ENCODE peak calls at places on chromosomes 13 and 19, in five cellular contexts. One of them, this sample, is unnamed.

GRCh38 chr19:40190891-40191835 is at the start of gene MAP3K10:
- DNase-seq in stimulated activated CD4-positive, alpha-beta T cell treated with anti-CD3 and anti-CD28 coated beads, TNF-alpha, amount 100 ng/mL, for 1 hour: peak
- DNase-seq in NCI-H1417: peak
- DNase-seq in GDM1: peak
- DNase-seq in stimulated activated CD8-positive, alpha-beta memory T cell treated with anti-CD3 and anti-CD28 coated beads, Interleukin-7, amount 100 ng/mL, for 4 hours: peak
- DNase-seq in this sample: peak

GRCh38 chr13:51057001-51057400 is 54.1 kb downstream of the C13orf42 start:
- DNase-seq in stimulated activated CD8-positive, alpha-beta memory T cell treated with anti-CD3 and anti-CD28 coated beads, Interleukin-7, amount 100 ng/mL, for 4 hours: no peak
- DNase-seq in GDM1: no peak
- DNase-seq in NCI-H1417: no peak
- DNase-seq in stimulated activated CD4-positive, alpha-beta T cell treated with anti-CD3 and anti-CD28 coated beads, TNF-alpha, amount 100 ng/mL, for 1 hour: no peak
- DNase-seq in this sample: no peak

GRCh38 chr13:98570929-98571372 is 6.0 kb downstream of the STK24 start:
- DNase-seq in GDM1: no peak
- DNase-seq in stimulated activated CD4-positive, alpha-beta T cell treated with anti-CD3 and anti-CD28 coated beads, TNF-alpha, amount 100 ng/mL, for 1 hour: no peak
- DNase-seq in stimulated activated CD8-positive, alpha-beta memory T cell treated with anti-CD3 and anti-CD28 coated beads, Interleukin-7, amount 100 ng/mL, for 4 hours: no peak
- DNase-seq in NCI-H1417: peak
- DNase-seq in this sample: peak

GRCh38 chr13:30504081-30504480 is 38.3 kb upstream of the HMGB1 start:
- DNase-seq in GDM1: no peak
- DNase-seq in stimulated activated CD8-positive, alpha-beta memory T cell treated with anti-CD3 and anti-CD28 coated beads, Interleukin-7, amount 100 ng/mL, for 4 hours: no peak
- DNase-seq in stimulated activated CD4-positive, alpha-beta T cell treated with anti-CD3 and anti-CD28 coated beads, TNF-alpha, amount 100 ng/mL, for 1 hour: no peak
- DNase-seq in NCI-H1417: no peak
- DNase-seq in this sample: no peak

GRCh38 chr19:10936661-10937084 is 8.1 kb downstream of the TIMM29 start:
- DNase-seq in stimulated activated CD8-positive, alpha-beta memory T cell treated with anti-CD3 and anti-CD28 coated beads, Interleukin-7, amount 100 ng/mL, for 4 hours: no peak
- DNase-seq in NCI-H1417: peak
- DNase-seq in GDM1: peak
- DNase-seq in stimulated activated CD4-positive, alpha-beta T cell treated with anti-CD3 and anti-CD28 coated beads, TNF-alpha, amount 100 ng/mL, for 1 hour: no peak
- DNase-seq in this sample: peak

GRCh38 chr13:40315416-40316064 is 350.9 kb downstream of the FOXO1 start:
- DNase-seq in stimulated activated CD8-positive, alpha-beta memory T cell treated with anti-CD3 and anti-CD28 coated beads, Interleukin-7, amount 100 ng/mL, for 4 hours: no peak
- DNase-seq in GDM1: no peak
- DNase-seq in NCI-H1417: no peak
- DNase-seq in stimulated activated CD4-positive, alpha-beta T cell treated with anti-CD3 and anti-CD28 coated beads, TNF-alpha, amount 100 ng/mL, for 1 hour: peak
- DNase-seq in this sample: no peak

GRCh38 chr19:13076320-13076719 is 26.3 kb downstream of the LYL1 start:
- DNase-seq in NCI-H1417: no peak
- DNase-seq in stimulated activated CD8-positive, alpha-beta memory T cell treated with anti-CD3 and anti-CD28 coated beads, Interleukin-7, amount 100 ng/mL, for 4 hours: no peak
- DNase-seq in stimulated activated CD4-positive, alpha-beta T cell treated with anti-CD3 and anti-CD28 coated beads, TNF-alpha, amount 100 ng/mL, for 1 hour: no peak
- DNase-seq in GDM1: no peak
- DNase-seq in this sample: no peak

GRCh38 chr13:41554626-41555386 is 97.5 kb downstream of the RGCC start:
- DNase-seq in stimulated activated CD4-positive, alpha-beta T cell treated with anti-CD3 and anti-CD28 coated beads, TNF-alpha, amount 100 ng/mL, for 1 hour: no peak
- DNase-seq in GDM1: no peak
- DNase-seq in NCI-H1417: no peak
- DNase-seq in stimulated activated CD8-positive, alpha-beta memory T cell treated with anti-CD3 and anti-CD28 coated beads, Interleukin-7, amount 100 ng/mL, for 4 hours: no peak
- DNase-seq in this sample: peak

GRCh38 chr13:106565127-106565775 is 2.7 kb downstream of the ARGLU1 start:
- DNase-seq in stimulated activated CD4-positive, alpha-beta T cell treated with anti-CD3 and anti-CD28 coated beads, TNF-alpha, amount 100 ng/mL, for 1 hour: no peak
- DNase-seq in stimulated activated CD8-positive, alpha-beta memory T cell treated with anti-CD3 and anti-CD28 coated beads, Interleukin-7, amount 100 ng/mL, for 4 hours: no peak
- DNase-seq in GDM1: no peak
- DNase-seq in NCI-H1417: no peak
- DNase-seq in this sample: no peak

GRCh38 chr13:40897058-40897457 is 107.6 kb downstream of the SLC25A15 start:
- DNase-seq in NCI-H1417: no peak
- DNase-seq in GDM1: no peak
- DNase-seq in stimulated activated CD4-positive, alpha-beta T cell treated with anti-CD3 and anti-CD28 coated beads, TNF-alpha, amount 100 ng/mL, for 1 hour: no peak
- DNase-seq in stimulated activated CD8-positive, alpha-beta memory T cell treated with anti-CD3 and anti-CD28 coated beads, Interleukin-7, amount 100 ng/mL, for 4 hours: no peak
- DNase-seq in this sample: no peak

GRCh38 chr19:53989600-53990533 is 1.6 kb upstream of the CACNG6 start:
- DNase-seq in stimulated activated CD4-positive, alpha-beta T cell treated with anti-CD3 and anti-CD28 coated beads, TNF-alpha, amount 100 ng/mL, for 1 hour: no peak
- DNase-seq in stimulated activated CD8-positive, alpha-beta memory T cell treated with anti-CD3 and anti-CD28 coated beads, Interleukin-7, amount 100 ng/mL, for 4 hours: no peak
- DNase-seq in NCI-H1417: no peak
- DNase-seq in GDM1: no peak
- DNase-seq in this sample: no peak

GRCh38 chr19:18733196-18733647 is 49.7 kb downstream of the CRTC1 start:
- DNase-seq in GDM1: no peak
- DNase-seq in stimulated activated CD4-positive, alpha-beta T cell treated with anti-CD3 and anti-CD28 coated beads, TNF-alpha, amount 100 ng/mL, for 1 hour: no peak
- DNase-seq in NCI-H1417: no peak
- DNase-seq in stimulated activated CD8-positive, alpha-beta memory T cell treated with anti-CD3 and anti-CD28 coated beads, Interleukin-7, amount 100 ng/mL, for 4 hours: no peak
- DNase-seq in this sample: no peak

GRCh38 chr13:34696296-34696695 is 245.8 kb upstream of the NBEA start:
- DNase-seq in NCI-H1417: peak
- DNase-seq in GDM1: no peak
- DNase-seq in stimulated activated CD8-positive, alpha-beta memory T cell treated with anti-CD3 and anti-CD28 coated beads, Interleukin-7, amount 100 ng/mL, for 4 hours: no peak
- DNase-seq in stimulated activated CD4-positive, alpha-beta T cell treated with anti-CD3 and anti-CD28 coated beads, TNF-alpha, amount 100 ng/mL, for 1 hour: no peak
- DNase-seq in this sample: no peak

GRCh38 chr13:45873491-45874360 is 22.2 kb upstream of the SIAH3 start:
- DNase-seq in NCI-H1417: peak
- DNase-seq in stimulated activated CD4-positive, alpha-beta T cell treated with anti-CD3 and anti-CD28 coated beads, TNF-alpha, amount 100 ng/mL, for 1 hour: no peak
- DNase-seq in stimulated activated CD8-positive, alpha-beta memory T cell treated with anti-CD3 and anti-CD28 coated beads, Interleukin-7, amount 100 ng/mL, for 4 hours: no peak
- DNase-seq in GDM1: no peak
- DNase-seq in this sample: no peak

GRCh38 chr19:1433119-1434039 is 4.8 kb upstream of the RPS15 start:
- DNase-seq in stimulated activated CD4-positive, alpha-beta T cell treated with anti-CD3 and anti-CD28 coated beads, TNF-alpha, amount 100 ng/mL, for 1 hour: no peak
- DNase-seq in NCI-H1417: no peak
- DNase-seq in GDM1: no peak
- DNase-seq in stimulated activated CD8-positive, alpha-beta memory T cell treated with anti-CD3 and anti-CD28 coated beads, Interleukin-7, amount 100 ng/mL, for 4 hours: no peak
- DNase-seq in this sample: no peak

GRCh38 chr13:112740502-112741131 is 50.8 kb downstream of the ATP11A start:
- DNase-seq in GDM1: no peak
- DNase-seq in NCI-H1417: peak
- DNase-seq in stimulated activated CD8-positive, alpha-beta memory T cell treated with anti-CD3 and anti-CD28 coated beads, Interleukin-7, amount 100 ng/mL, for 4 hours: no peak
- DNase-seq in stimulated activated CD4-positive, alpha-beta T cell treated with anti-CD3 and anti-CD28 coated beads, TNF-alpha, amount 100 ng/mL, for 1 hour: no peak
- DNase-seq in this sample: no peak

GRCh38 chr13:43551897-43552456 is 234.8 kb downstream of the ENOX1 start:
- DNase-seq in stimulated activated CD4-positive, alpha-beta T cell treated with anti-CD3 and anti-CD28 coated beads, TNF-alpha, amount 100 ng/mL, for 1 hour: no peak
- DNase-seq in NCI-H1417: no peak
- DNase-seq in GDM1: no peak
- DNase-seq in stimulated activated CD8-positive, alpha-beta memory T cell treated with anti-CD3 and anti-CD28 coated beads, Interleukin-7, amount 100 ng/mL, for 4 hours: no peak
- DNase-seq in this sample: no peak

GRCh38 chr13:30409911-30410704 is 12.2 kb upstream of the UBE2L5 start:
- DNase-seq in GDM1: no peak
- DNase-seq in NCI-H1417: no peak
- DNase-seq in stimulated activated CD8-positive, alpha-beta memory T cell treated with anti-CD3 and anti-CD28 coated beads, Interleukin-7, amount 100 ng/mL, for 4 hours: no peak
- DNase-seq in stimulated activated CD4-positive, alpha-beta T cell treated with anti-CD3 and anti-CD28 coated beads, TNF-alpha, amount 100 ng/mL, for 1 hour: no peak
- DNase-seq in this sample: no peak

GRCh38 chr13:19781526-19781925 is 1.2 kb downstream of the PSPC1 start:
- DNase-seq in NCI-H1417: no peak
- DNase-seq in stimulated activated CD8-positive, alpha-beta memory T cell treated with anti-CD3 and anti-CD28 coated beads, Interleukin-7, amount 100 ng/mL, for 4 hours: no peak
- DNase-seq in GDM1: no peak
- DNase-seq in stimulated activated CD4-positive, alpha-beta T cell treated with anti-CD3 and anti-CD28 coated beads, TNF-alpha, amount 100 ng/mL, for 1 hour: no peak
- DNase-seq in this sample: no peak

GRCh38 chr13:93670858-93671257 is 444.3 kb downstream of the GPC6 start:
- DNase-seq in stimulated activated CD4-positive, alpha-beta T cell treated with anti-CD3 and anti-CD28 coated beads, TNF-alpha, amount 100 ng/mL, for 1 hour: no peak
- DNase-seq in stimulated activated CD8-positive, alpha-beta memory T cell treated with anti-CD3 and anti-CD28 coated beads, Interleukin-7, amount 100 ng/mL, for 4 hours: no peak
- DNase-seq in GDM1: no peak
- DNase-seq in NCI-H1417: peak
- DNase-seq in this sample: no peak